ENCODE peak calls at places on chromosomes 4 and X, in eight cellular contexts. E is A549, O is SK-N-SH, C is HCT116, B is K562, J is HL-60, G is GM12878, Z is GM23338. L is an unnamed sample.

GRCh38 chr4:143514432-143514831 is 930 bp downstream of the SMARCA5 start:
- DNase-seq in E (peak; percentile 12), O (peak; percentile 49), C (no peak), B (peak; percentile 51), J (peak; percentile 41), G (no peak), Z (peak; percentile 66), L (no peak)

GRCh38 chrX:48695925-48696300 is 621 bp upstream of the SUV39H1 start:
- DNase-seq in E (no peak), O (peak; percentile 55), C (no peak), B (no peak), J (no peak), G (no peak), Z (no peak), L (no peak)

GRCh38 chr4:119646347-119647071 is 17.9 kb upstream of the PDE5A start:
- DNase-seq in E (no peak), O (no peak), C (no peak), B (no peak), J (no peak), G (no peak), Z (no peak), L (no peak)

GRCh38 chr4:94595880-94596483 is 144.2 kb downstream of the PDLIM5 start:
- DNase-seq in E (peak; percentile 66), O (peak; percentile 42), C (peak; percentile 32), B (peak; percentile 14), J (no peak), G (peak; percentile 8), Z (peak; percentile 65), L (peak; percentile 27)

GRCh38 chrX:129724767-129725166 is 14.0 kb upstream of the XPNPEP2 start:
- DNase-seq in E (no peak), O (no peak), C (no peak), B (no peak), J (no peak), G (no peak), Z (peak; percentile 1), L (no peak)

GRCh38 chr4:93827272-93827947 is 1.1 kb upstream of the ATOH1 start:
- DNase-seq in E (no peak), O (peak; percentile 44), C (no peak), B (no peak), J (no peak), G (no peak), Z (peak; percentile 92), L (no peak)

GRCh38 chr4:79078339-79078738 is 139.1 kb upstream of the PAQR3 start:
- DNase-seq in E (no peak), O (no peak), C (no peak), B (no peak), J (no peak), G (no peak), Z (no peak), L (no peak)

GRCh38 chrX:153934473-153935325 is at the start of gene NAA10:
- DNase-seq in E (peak; percentile 72), O (peak; percentile 98), C (no peak), B (peak; percentile 89), J (peak; percentile 58), G (no peak), Z (peak; percentile 73), L (no peak)

GRCh38 chr4:37540486-37540885 is 145.7 kb downstream of the RELL1 start:
- DNase-seq in E (no peak), O (no peak), C (no peak), B (no peak), J (no peak), G (no peak), Z (peak; percentile 51), L (no peak)

GRCh38 chrX:150197388-150197787 is 165.7 kb upstream of the MAMLD1 start:
- DNase-seq in E (no peak), O (no peak), C (no peak), B (no peak), J (no peak), G (no peak), Z (no peak), L (no peak)

GRCh38 chrX:17377795-17378194 is 2.8 kb downstream of the NHS start:
- DNase-seq in E (peak; percentile 10), O (no peak), C (no peak), B (no peak), J (no peak), G (no peak), Z (no peak), L (no peak)

GRCh38 chr4:84907145-84907544 is 59.3 kb downstream of the WDFY3 start:
- DNase-seq in E (no peak), O (no peak), C (no peak), B (no peak), J (peak; percentile 47), G (no peak), Z (no peak), L (no peak)

GRCh38 chr4:108148316-108148715 is 20.4 kb downstream of the LEF1 start:
- DNase-seq in E (no peak), O (no peak), C (no peak), B (no peak), J (no peak), G (no peak), Z (no peak), L (no peak)

GRCh38 chrX:21528076-21528475 is 130.1 kb downstream of the KLHL34 start:
- DNase-seq in E (no peak), O (no peak), C (no peak), B (no peak), J (no peak), G (no peak), Z (no peak), L (no peak)

GRCh38 chr4:110270492-110271197 is 72.2 kb upstream of the ELOVL6 start:
- DNase-seq in E (no peak), O (no peak), C (no peak), B (no peak), J (no peak), G (no peak), Z (no peak), L (no peak)

GRCh38 chrX:10972731-10973130 is 138.4 kb upstream of the HCCS start:
- DNase-seq in E (no peak), O (no peak), C (no peak), B (no peak), J (no peak), G (no peak), Z (no peak), L (no peak)

GRCh38 chr4:150078996-150079581 is 844 bp downstream of the DCLK2 start:
- DNase-seq in E (peak; percentile 69), O (peak; percentile 77), C (no peak), B (no peak), J (peak; percentile 2), G (no peak), Z (peak; percentile 67), L (no peak)

GRCh38 chr4:99383833-99384392 is 31.4 kb upstream of the ADH1C start:
- DNase-seq in E (no peak), O (no peak), C (no peak), B (no peak), J (no peak), G (no peak), Z (no peak), L (no peak)

GRCh38 chr4:119656986-119657635 is 28.5 kb upstream of the PDE5A start:
- DNase-seq in E (peak; percentile 1), O (no peak), C (peak; percentile 13), B (no peak), J (no peak), G (no peak), Z (no peak), L (no peak)

GRCh38 chrX:13008851-13009250 is 33.9 kb downstream of the TMSB4X start:
- DNase-seq in E (no peak), O (no peak), C (no peak), B (no peak), J (no peak), G (no peak), Z (no peak), L (no peak)

GRCh38 chrX:13009256-13009655 is 34.3 kb downstream of the TMSB4X start:
- DNase-seq in E (no peak), O (no peak), C (no peak), B (no peak), J (no peak), G (no peak), Z (no peak), L (no peak)

GRCh38 chrX:13008189-13008533 is 33.3 kb downstream of the TMSB4X start:
- DNase-seq in E (no peak), O (no peak), C (no peak), B (no peak), J (peak; percentile 56), G (no peak), Z (no peak), L (no peak)

GRCh38 chrX:13010546-13010945 is 33.9 kb downstream of the FAM9C start:
- DNase-seq in E (no peak), O (no peak), C (no peak), B (no peak), J (no peak), G (no peak), Z (no peak), L (no peak)

GRCh38 chrX:13009844-13010243 is 34.6 kb downstream of the FAM9C start:
- DNase-seq in E (no peak), O (no peak), C (no peak), B (no peak), J (no peak), G (no peak), Z (no peak), L (no peak)
- TF ChIP-seq REST in E (no peak), O (no peak), C (no peak), B (no peak), J (no peak), G (no peak), Z (no peak), L (no peak)

GRCh38 chr4:16995451-16995850 is 97.0 kb upstream of the LDB2 start:
- DNase-seq in E (no peak), O (no peak), C (no peak), B (no peak), J (no peak), G (no peak), Z (peak; percentile 86), L (no peak)
- TF ChIP-seq REST in E (no peak), O (no peak), C (no peak), B (no peak), J (no peak), G (no peak), Z (no peak), L (no peak)

GRCh38 chr4:153585021-153585420 is 99.1 kb upstream of the TLR2 start:
- DNase-seq in E (no peak), O (peak; percentile 58), C (no peak), B (no peak), J (no peak), G (no peak), Z (no peak), L (no peak)
- TF ChIP-seq REST in E (no peak), O (no peak), C (no peak), B (no peak), J (no peak), G (no peak), Z (no peak), L (no peak)

GRCh38 chr4:65535128-65535527 is 135.2 kb downstream of the EPHA5 start:
- DNase-seq in E (peak; percentile 23), O (no peak), C (no peak), B (no peak), J (no peak), G (no peak), Z (peak; percentile 18), L (no peak)
- TF ChIP-seq REST in E (no peak), O (no peak), C (no peak), B (no peak), J (no peak), G (no peak), Z (no peak), L (no peak)

GRCh38 chrX:54788446-54788845 is 9.6 kb downstream of the ITIH6 start:
- DNase-seq in E (no peak), O (no peak), C (no peak), B (no peak), J (no peak), G (no peak), Z (no peak), L (no peak)
- TF ChIP-seq REST in E (no peak), O (no peak), C (no peak), B (no peak), J (no peak), G (no peak), Z (no peak), L (no peak)